ENCODE peak calls at places on chromosomes 7 and 10, in ten cellular contexts. Q, O, D, T, E, K, S, M, F and N are unnamed samples.

GRCh38 chr7:73611017-73611555 is 13.2 kb downstream of the MLXIPL start:
- DNase-seq in Q (no peak), O (no peak), D (no peak), T (no peak), E (no peak), K (no peak), S (no peak), M (no peak), F (no peak), N (no peak)

GRCh38 chr10:23399701-23400144 is 39.2 kb upstream of the OTUD1 start:
- DNase-seq in Q (no peak), O (no peak), D (no peak), T (no peak), E (no peak), K (no peak), S (peak), M (no peak), F (peak), N (peak)

GRCh38 chr10:103804866-103805265 is 50.5 kb downstream of the SH3PXD2A start:
- DNase-seq in Q (no peak), O (no peak), D (no peak), T (no peak), E (no peak), K (no peak), S (no peak), M (no peak), F (no peak), N (no peak)

GRCh38 chr7:134667899-134668298 is 21.2 kb downstream of the BPGM start:
- DNase-seq in Q (no peak), O (no peak), D (no peak), T (no peak), E (no peak), K (no peak), S (no peak), M (no peak), F (no peak), N (no peak)

GRCh38 chr7:70920886-70921285 is 211.1 kb upstream of the GALNT17 start:
- DNase-seq in Q (no peak), O (no peak), D (no peak), T (peak), E (no peak), K (no peak), S (no peak), M (no peak), F (peak), N (no peak)

GRCh38 chr7:79529896-79530235 is 76.4 kb upstream of the MAGI2 start:
- DNase-seq in Q (no peak), O (no peak), D (no peak), T (no peak), E (no peak), K (no peak), S (no peak), M (no peak), F (no peak), N (peak)

GRCh38 chr7:130913721-130914588 is 179.9 kb upstream of the KLF14 start:
- DNase-seq in Q (no peak), O (no peak), D (no peak), T (no peak), E (no peak), K (no peak), S (no peak), M (no peak), F (no peak), N (no peak)

GRCh38 chr7:144452064-144452463 is 48.6 kb upstream of the NOBOX start:
- DNase-seq in Q (no peak), O (no peak), D (no peak), T (no peak), E (no peak), K (no peak), S (no peak), M (no peak), F (no peak), N (no peak)

GRCh38 chr7:42091461-42092229 is 145.4 kb downstream of the GLI3 start:
- DNase-seq in Q (no peak), O (peak), D (peak), T (no peak), E (no peak), K (no peak), S (peak), M (peak), F (peak), N (peak)

GRCh38 chr7:101169838-101170531 is 4.6 kb upstream of the VGF start:
- DNase-seq in Q (peak), O (peak), D (peak), T (peak), E (no peak), K (peak), S (peak), M (peak), F (peak), N (no peak)

GRCh38 chr7:108459922-108460551 is 3.8 kb upstream of the NRCAM start:
- DNase-seq in Q (no peak), O (no peak), D (peak), T (no peak), E (no peak), K (peak), S (peak), M (no peak), F (peak), N (no peak)

GRCh38 chr10:128147669-128148068 is 21.4 kb upstream of the MKI67 start:
- DNase-seq in Q (no peak), O (no peak), D (no peak), T (no peak), E (no peak), K (no peak), S (peak), M (no peak), F (no peak), N (no peak)

GRCh38 chr7:75686551-75686950 is 52.2 kb downstream of the HIP1 start:
- DNase-seq in Q (no peak), O (no peak), D (no peak), T (no peak), E (no peak), K (no peak), S (no peak), M (no peak), F (no peak), N (no peak)

GRCh38 chr7:101114492-101114891 is 12.4 kb upstream of the SERPINE1 start:
- DNase-seq in Q (no peak), O (no peak), D (no peak), T (no peak), E (no peak), K (no peak), S (no peak), M (no peak), F (no peak), N (no peak)

GRCh38 chr7:31111109-31111451 is 59.0 kb downstream of the ADCYAP1R1 start:
- DNase-seq in Q (no peak), O (no peak), D (no peak), T (no peak), E (no peak), K (no peak), S (no peak), M (no peak), F (no peak), N (no peak)

GRCh38 chr10:16792675-16793074 is 24.5 kb downstream of the RSU1 start:
- DNase-seq in Q (no peak), O (no peak), D (no peak), T (no peak), E (no peak), K (no peak), S (peak), M (no peak), F (peak), N (no peak)

GRCh38 chr7:45036801-45037200 is 36.8 kb downstream of the CCM2 start:
- DNase-seq in Q (no peak), O (no peak), D (no peak), T (no peak), E (no peak), K (no peak), S (no peak), M (no peak), F (no peak), N (no peak)

GRCh38 chr10:71268247-71268691 is 50.8 kb upstream of the SLC29A3 start:
- DNase-seq in Q (no peak), O (peak), D (no peak), T (no peak), E (no peak), K (peak), S (peak), M (no peak), F (peak), N (no peak)

GRCh38 chr10:103610921-103611511 is 117.5 kb downstream of the NEURL1 start:
- DNase-seq in Q (no peak), O (no peak), D (no peak), T (no peak), E (no peak), K (no peak), S (no peak), M (no peak), F (no peak), N (no peak)

GRCh38 chr7:115235075-115235474 is 313.2 kb downstream of the MDFIC start:
- DNase-seq in Q (no peak), O (no peak), D (no peak), T (no peak), E (no peak), K (no peak), S (no peak), M (no peak), F (no peak), N (no peak)

GRCh38 chr10:102540023-102540422 is 36.3 kb downstream of the SUFU start:
- DNase-seq in Q (no peak), O (no peak), D (no peak), T (no peak), E (no peak), K (no peak), S (peak), M (no peak), F (no peak), N (no peak)

GRCh38 chr7:150345012-150345411 is 3.6 kb upstream of the RARRES2 start:
- DNase-seq in Q (no peak), O (no peak), D (no peak), T (no peak), E (no peak), K (no peak), S (no peak), M (no peak), F (no peak), N (no peak)

GRCh38 chr7:30285531-30286284 is 1.3 kb downstream of the ZNRF2 start:
- DNase-seq in Q (peak), O (peak), D (peak), T (peak), E (peak), K (peak), S (peak), M (peak), F (peak), N (no peak)

GRCh38 chr7:43646603-43647313 is 63.9 kb downstream of the STK17A start:
- DNase-seq in Q (no peak), O (no peak), D (no peak), T (no peak), E (no peak), K (no peak), S (peak), M (no peak), F (peak), N (no peak)

GRCh38 chr7:150464962-150465361 is 14.5 kb downstream of the GIMAP8 start:
- DNase-seq in Q (no peak), O (no peak), D (no peak), T (no peak), E (no peak), K (no peak), S (no peak), M (no peak), F (no peak), N (no peak)

GRCh38 chr7:46218461-46219202 is 297.6 kb upstream of the IGFBP3 start:
- DNase-seq in Q (no peak), O (no peak), D (no peak), T (no peak), E (no peak), K (no peak), S (no peak), M (no peak), F (no peak), N (no peak)

GRCh38 chr7:72183835-72184234 is 228.3 kb downstream of the CALN1 start:
- DNase-seq in Q (peak), O (peak), D (peak), T (no peak), E (no peak), K (no peak), S (no peak), M (no peak), F (peak), N (no peak)

GRCh38 chr10:72740526-72740925 is 48.6 kb downstream of the MCU start:
- DNase-seq in Q (no peak), O (no peak), D (no peak), T (no peak), E (no peak), K (peak), S (peak), M (peak), F (peak), N (peak)

GRCh38 chr7:1407883-1408282 is 51.4 kb downstream of the MICALL2 start:
- DNase-seq in Q (no peak), O (no peak), D (no peak), T (no peak), E (no peak), K (no peak), S (no peak), M (no peak), F (no peak), N (no peak)

GRCh38 chr10:97332586-97333350 is 1.8 kb downstream of the FRAT2 start:
- DNase-seq in Q (no peak), O (peak), D (peak), T (peak), E (peak), K (peak), S (peak), M (peak), F (peak), N (peak)

GRCh38 chr10:14648042-14648765 is 126.5 kb downstream of the FAM107B start:
- DNase-seq in Q (peak), O (peak), D (peak), T (peak), E (peak), K (peak), S (peak), M (peak), F (peak), N (peak)

GRCh38 chr7:30863694-30864011 is 48.0 kb upstream of the AQP1 start:
- DNase-seq in Q (no peak), O (no peak), D (no peak), T (no peak), E (no peak), K (no peak), S (peak), M (no peak), F (no peak), N (no peak)

GRCh38 chr10:48551796-48552591 is 52.9 kb downstream of the ARHGAP22 start:
- DNase-seq in Q (peak), O (peak), D (peak), T (no peak), E (peak), K (peak), S (peak), M (no peak), F (peak), N (no peak)

GRCh38 chr7:42035205-42035604 is 201.8 kb downstream of the GLI3 start:
- DNase-seq in Q (no peak), O (no peak), D (no peak), T (no peak), E (no peak), K (no peak), S (no peak), M (no peak), F (no peak), N (no peak)

GRCh38 chr10:16986082-16986405 is 143.6 kb downstream of the CUBN start:
- DNase-seq in Q (no peak), O (no peak), D (no peak), T (no peak), E (no peak), K (no peak), S (no peak), M (no peak), F (no peak), N (no peak)

GRCh38 chr7:6208573-6209328 is 63.7 kb downstream of the CYTH3 start:
- DNase-seq in Q (no peak), O (no peak), D (no peak), T (no peak), E (no peak), K (no peak), S (no peak), M (no peak), F (no peak), N (no peak)

GRCh38 chr10:106083572-106083971 is 1080.9 kb downstream of the SORCS1 start:
- DNase-seq in Q (no peak), O (no peak), D (no peak), T (no peak), E (no peak), K (no peak), S (no peak), M (no peak), F (no peak), N (no peak)

GRCh38 chr7:139341058-139341775 is at the start of gene FMC1:
- DNase-seq in Q (peak), O (peak), D (peak), T (peak), E (peak), K (peak), S (peak), M (peak), F (peak), N (peak)
- TF ChIP-seq CTCF in Q (peak), O (no peak), D (no peak), T (peak), E (peak), K (peak), S (peak), M (no peak), F (peak), N (peak)

DNA sequence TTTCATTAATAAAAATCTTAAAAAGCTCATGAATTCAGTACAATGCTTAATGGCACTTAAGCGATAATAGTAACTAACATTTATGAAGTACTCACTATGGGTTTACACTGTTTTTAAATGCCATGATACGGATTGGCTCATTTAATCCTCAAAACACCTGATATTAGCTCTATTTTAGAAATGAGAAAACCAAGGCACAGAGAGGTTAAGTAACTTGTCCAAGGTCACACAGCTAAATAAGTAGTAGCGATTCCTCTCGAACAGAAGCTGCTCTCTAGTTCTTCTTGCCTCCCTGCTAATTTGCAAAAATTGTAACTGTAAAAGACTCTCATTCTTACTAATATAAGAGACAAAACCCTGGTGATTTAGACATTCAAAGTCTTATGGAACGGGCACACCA is 110.7 kb upstream of the RHEB start:
- DNase-seq in Q (no peak), O (no peak), D (no peak), T (no peak), E (no peak), K (no peak), S (no peak), M (no peak), F (no peak), N (no peak)
- TF ChIP-seq CTCF in Q (no peak), O (no peak), D (no peak), T (no peak), E (no peak), K (no peak), S (no peak), M (no peak), F (no peak), N (no peak)

GRCh38 chr7:107044347-107045194 is at the start of gene PRKAR2B:
- DNase-seq in Q (peak), O (peak), D (peak), T (peak), E (no peak), K (peak), S (peak), M (peak), F (peak), N (no peak)

GRCh38 chr7:107039199-107039900 is 5.2 kb upstream of the PRKAR2B start:
- DNase-seq in Q (no peak), O (no peak), D (no peak), T (no peak), E (no peak), K (no peak), S (no peak), M (no peak), F (no peak), N (no peak)

GRCh38 chr7:107037866-107038598 is 6.5 kb upstream of the PRKAR2B start:
- DNase-seq in Q (no peak), O (no peak), D (no peak), T (no peak), E (no peak), K (no peak), S (no peak), M (no peak), F (no peak), N (no peak)

GRCh38 chr7:107043916-107044346 is 574 bp upstream of the PRKAR2B start:
- DNase-seq in Q (no peak), O (no peak), D (no peak), T (no peak), E (no peak), K (no peak), S (no peak), M (no peak), F (no peak), N (no peak)

GRCh38 chr7:107041097-107041496 is 3.4 kb upstream of the PRKAR2B start:
- DNase-seq in Q (no peak), O (no peak), D (no peak), T (no peak), E (no peak), K (no peak), S (no peak), M (no peak), F (no peak), N (no peak)
- TF ChIP-seq CTCF in Q (no peak), O (no peak), D (no peak), T (no peak), E (no peak), K (no peak), S (no peak), M (no peak), F (no peak), N (no peak)

GRCh38 chr10:130399425-130399950 is 263.3 kb downstream of the GLRX3 start:
- DNase-seq in Q (no peak), O (no peak), D (no peak), T (peak), E (no peak), K (no peak), S (no peak), M (no peak), F (no peak), N (no peak)
- TF ChIP-seq CTCF in Q (no peak), O (no peak), D (no peak), T (no peak), E (no peak), K (no peak), S (no peak), M (no peak), F (no peak), N (no peak)